ENCODE peak calls at places on chromosomes 3 and 15, in six cellular contexts. One of them, this sample, is unnamed.
A peak's percentile ranks its signal among the peaks of the same experiment; 100 is the strongest.

GRCh38 chr3:72255736-72256559 is 471.0 kb upstream of the PROK2 start:
- DNase-seq in T-helper 9 cell: no peak
- DNase-seq in kidney tubule cell: peak; percentile 28
- DNase-seq in CD8-positive, alpha-beta T cell: peak; percentile 12
- DNase-seq in amygdala: peak; percentile 20
- DNase-seq in naive thymus-derived CD8-positive, alpha-beta T cell: peak; percentile 52
- DNase-seq in this sample: peak; percentile 8

GRCh38 chr3:20057612-20058180 is 17.4 kb downstream of the KAT2B start:
- DNase-seq in T-helper 9 cell: no peak
- DNase-seq in kidney tubule cell: peak; percentile 23
- DNase-seq in CD8-positive, alpha-beta T cell: no peak
- DNase-seq in amygdala: no peak
- DNase-seq in naive thymus-derived CD8-positive, alpha-beta T cell: no peak
- DNase-seq in this sample: peak; percentile 6

GRCh38 chr15:26864664-26865191 is 2.1 kb upstream of the GABRA5 start:
- DNase-seq in T-helper 9 cell: no peak
- DNase-seq in kidney tubule cell: peak; percentile 50
- DNase-seq in CD8-positive, alpha-beta T cell: no peak
- DNase-seq in amygdala: peak; percentile 40
- DNase-seq in naive thymus-derived CD8-positive, alpha-beta T cell: no peak
- DNase-seq in this sample: peak; percentile 21

GRCh38 chr3:13711911-13712650 is 163.2 kb downstream of the FBLN2 start:
- DNase-seq in T-helper 9 cell: no peak
- DNase-seq in kidney tubule cell: no peak
- DNase-seq in CD8-positive, alpha-beta T cell: no peak
- DNase-seq in amygdala: no peak
- DNase-seq in naive thymus-derived CD8-positive, alpha-beta T cell: no peak
- DNase-seq in this sample: no peak

GRCh38 chr3:100709840-100710235 is 544 bp downstream of the TFG start:
- DNase-seq in T-helper 9 cell: peak; percentile 25
- DNase-seq in kidney tubule cell: peak; percentile 38
- DNase-seq in CD8-positive, alpha-beta T cell: peak; percentile 17
- DNase-seq in amygdala: peak; percentile 12
- DNase-seq in naive thymus-derived CD8-positive, alpha-beta T cell: peak; percentile 46
- DNase-seq in this sample: peak; percentile 23

GRCh38 chr3:48848816-48849515 is 1.3 kb upstream of the PRKAR2A start:
- DNase-seq in T-helper 9 cell: no peak
- DNase-seq in kidney tubule cell: no peak
- DNase-seq in CD8-positive, alpha-beta T cell: no peak
- DNase-seq in amygdala: no peak
- DNase-seq in naive thymus-derived CD8-positive, alpha-beta T cell: no peak
- DNase-seq in this sample: no peak

GRCh38 chr3:183148056-183148455 is 14.5 kb downstream of the LAMP3 start:
- DNase-seq in T-helper 9 cell: no peak
- DNase-seq in kidney tubule cell: no peak
- DNase-seq in CD8-positive, alpha-beta T cell: no peak
- DNase-seq in amygdala: no peak
- DNase-seq in naive thymus-derived CD8-positive, alpha-beta T cell: no peak
- DNase-seq in this sample: peak; percentile 75

GRCh38 chr15:64046347-64047153 is at the start of gene DAPK2:
- DNase-seq in T-helper 9 cell: peak; percentile 60
- DNase-seq in kidney tubule cell: peak; percentile 73
- DNase-seq in CD8-positive, alpha-beta T cell: peak; percentile 63
- DNase-seq in amygdala: peak; percentile 39
- DNase-seq in naive thymus-derived CD8-positive, alpha-beta T cell: peak; percentile 72
- DNase-seq in this sample: peak; percentile 59

GRCh38 chr3:107345968-107346367 is 31.3 kb upstream of the CCDC54 start:
- DNase-seq in T-helper 9 cell: no peak
- DNase-seq in kidney tubule cell: no peak
- DNase-seq in CD8-positive, alpha-beta T cell: no peak
- DNase-seq in amygdala: no peak
- DNase-seq in naive thymus-derived CD8-positive, alpha-beta T cell: no peak
- DNase-seq in this sample: no peak

GRCh38 chr3:9500108-9501050 is 53.2 kb downstream of the LHFPL4 start:
- DNase-seq in T-helper 9 cell: peak; percentile 55
- DNase-seq in kidney tubule cell: peak; percentile 71
- DNase-seq in CD8-positive, alpha-beta T cell: peak; percentile 45
- DNase-seq in amygdala: no peak
- DNase-seq in naive thymus-derived CD8-positive, alpha-beta T cell: peak; percentile 61
- DNase-seq in this sample: peak; percentile 37

GRCh38 chr15:31046759-31047359 is 54.7 kb downstream of the TRPM1 start:
- DNase-seq in T-helper 9 cell: no peak
- DNase-seq in kidney tubule cell: no peak
- DNase-seq in CD8-positive, alpha-beta T cell: no peak
- DNase-seq in amygdala: no peak
- DNase-seq in naive thymus-derived CD8-positive, alpha-beta T cell: no peak
- DNase-seq in this sample: no peak

GRCh38 chr3:45890405-45890804 is 4.1 kb downstream of the CCR9 start:
- DNase-seq in T-helper 9 cell: no peak
- DNase-seq in kidney tubule cell: peak; percentile 51
- DNase-seq in CD8-positive, alpha-beta T cell: no peak
- DNase-seq in amygdala: no peak
- DNase-seq in naive thymus-derived CD8-positive, alpha-beta T cell: peak; percentile 54
- DNase-seq in this sample: no peak

GRCh38 chr15:70584838-70585706 is 178.3 kb downstream of the UACA start:
- DNase-seq in T-helper 9 cell: peak; percentile 17
- DNase-seq in kidney tubule cell: peak; percentile 48
- DNase-seq in CD8-positive, alpha-beta T cell: peak; percentile 28
- DNase-seq in amygdala: no peak
- DNase-seq in naive thymus-derived CD8-positive, alpha-beta T cell: peak; percentile 62
- DNase-seq in this sample: no peak